ENCODE peak calls at places on chromosome 20, in nine cellular contexts. U, V, E, W, K, I, C, P and A are unnamed samples.

GRCh38 chr20:44067650-44068081 is 119.3 kb downstream of the JPH2 start:
- DNase-seq in K (no peak), V (no peak), I (no peak), C (no peak), U (no peak), P (no peak), W (peak; percentile 33), E (peak; percentile 21), A (no peak)

GRCh38 chr20:53891306-53891894 is 179.0 kb downstream of the BCAS1 start:
- DNase-seq in K (no peak), E (no peak), C (no peak), P (no peak), U (no peak), I (no peak), W (peak; percentile 11), V (peak; percentile 72), A (no peak)

GRCh38 chr20:25289886-25290597 is 42.2 kb downstream of the PYGB start:
- DNase-seq in P (no peak), C (no peak), I (no peak), W (no peak), U (no peak), V (no peak), K (no peak), E (no peak), A (no peak)

GRCh38 chr20:58568441-58568931 is 53.3 kb upstream of the APCDD1L start:
- DNase-seq in I (no peak), E (no peak), U (no peak), W (no peak), K (no peak), C (no peak), V (no peak), P (no peak), A (no peak)

GRCh38 chr20:11718474-11719094 is 199.1 kb upstream of the BTBD3 start:
- DNase-seq in U (no peak), W (no peak), I (no peak), V (no peak), E (no peak), K (no peak), P (no peak), C (no peak), A (no peak)

GRCh38 chr20:62503414-62504178 is 27.8 kb upstream of the GATA5 start:
- DNase-seq in E (no peak), W (no peak), K (no peak), C (no peak), V (no peak), I (no peak), P (no peak), U (no peak), A (no peak)

GRCh38 chr20:3803854-3804253 is 7.7 kb downstream of the CDC25B start:
- DNase-seq in I (no peak), W (no peak), P (no peak), E (no peak), V (no peak), U (no peak), C (no peak), K (no peak), A (no peak)

GRCh38 chr20:64070244-64070993 is 7.4 kb downstream of the TCEA2 start:
- DNase-seq in C (no peak), V (no peak), K (no peak), E (no peak), I (no peak), P (no peak), W (no peak), U (no peak), A (no peak)

GRCh38 chr20:1931830-1932229 is 36.6 kb downstream of the SIRPA start:
- DNase-seq in U (no peak), E (no peak), V (no peak), I (no peak), P (no peak), C (no peak), W (no peak), K (no peak), A (no peak)

GRCh38 chr20:1928154-1928553 is 32.9 kb downstream of the SIRPA start:
- DNase-seq in P (no peak), I (no peak), V (no peak), C (no peak), E (no peak), K (no peak), W (no peak), U (no peak), A (no peak)

GRCh38 chr20:1928782-1929181 is 33.6 kb downstream of the SIRPA start:
- DNase-seq in U (no peak), E (no peak), P (no peak), W (no peak), I (no peak), V (no peak), K (no peak), C (no peak), A (no peak)

GRCh38 chr20:1929460-1929859 is 34.3 kb downstream of the SIRPA start:
- DNase-seq in K (no peak), V (no peak), I (no peak), E (no peak), U (no peak), W (no peak), C (no peak), P (no peak), A (no peak)

DNA sequence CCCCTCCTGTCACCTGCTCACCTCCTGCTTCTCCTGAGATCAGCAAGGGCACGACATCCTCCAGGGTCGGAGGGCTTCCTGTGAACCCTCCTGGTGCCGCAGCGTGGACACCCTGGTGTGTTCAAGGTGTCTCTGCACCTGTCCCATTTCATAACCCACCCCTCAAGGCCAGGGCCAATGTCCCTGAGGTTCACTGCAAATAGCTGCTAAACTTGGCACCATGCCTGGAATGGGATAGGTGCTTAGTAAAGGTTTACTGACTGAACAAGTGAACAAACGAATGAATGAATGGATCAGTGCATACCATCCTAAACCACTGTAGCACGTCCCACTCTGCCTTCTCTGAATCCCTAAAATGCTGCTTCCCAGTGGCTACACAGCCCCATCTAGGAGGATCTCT is 35.0 kb downstream of the SIRPA start:
- DNase-seq in I (no peak), P (no peak), W (no peak), U (no peak), K (no peak), V (no peak), C (peak; percentile 48), E (no peak), A (no peak)
- TF ChIP-seq CTCF in I (no peak), P (no peak), W (no peak), U (no peak), K (no peak), V (no peak), C (no peak), E (no peak), A (no peak)

GRCh38 chr20:2397595-2398145 is 17.0 kb downstream of the TGM6 start:
- DNase-seq in V (no peak), U (no peak), P (no peak), C (no peak), K (no peak), I (no peak), W (no peak), E (no peak), A (no peak)
- TF ChIP-seq CTCF in V (no peak), U (no peak), P (no peak), C (no peak), K (no peak), I (no peak), W (no peak), E (no peak), A (no peak)

GRCh38 chr20:15265910-15266309 is 928.5 kb upstream of the FLRT3 start:
- DNase-seq in C (no peak), E (no peak), V (no peak), W (no peak), I (peak; percentile 17), U (no peak), P (no peak), K (no peak), A (no peak)

DNA sequence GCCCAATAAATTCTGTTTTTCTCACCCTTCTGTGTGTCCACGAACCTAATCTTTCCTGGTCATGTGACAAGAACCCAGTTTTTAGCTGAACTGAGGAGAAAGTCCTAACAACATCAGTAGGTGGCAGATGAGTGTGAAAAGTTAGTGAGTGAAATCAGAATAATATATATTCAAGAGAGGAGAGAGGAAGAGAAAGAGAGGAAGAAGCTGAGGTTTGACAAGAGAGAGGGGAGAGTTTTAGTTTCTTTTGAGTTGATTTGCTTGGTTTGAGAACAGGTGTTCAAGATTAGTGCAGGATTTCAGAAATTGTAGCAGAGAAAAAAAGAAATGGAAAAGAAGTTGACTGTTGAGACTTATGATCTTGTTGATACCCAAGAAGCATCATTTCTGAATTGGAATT is 930.5 kb upstream of the FLRT3 start:
- DNase-seq in V (no peak), U (no peak), I (no peak), W (no peak), K (no peak), C (no peak), E (no peak), P (no peak), A (no peak)
- TF ChIP-seq CTCF in V (no peak), U (no peak), I (no peak), W (no peak), K (no peak), C (no peak), E (no peak), P (no peak), A (no peak)

GRCh38 chr20:60050193-60050960 is 92.2 kb downstream of the CDH26 start:
- DNase-seq in I (peak; percentile 81), P (no peak), C (peak; percentile 63), U (no peak), W (no peak), E (peak; percentile 59), K (peak; percentile 83), V (no peak), A (no peak)
- TF ChIP-seq CTCF in I (peak; percentile 78), P (no peak), C (peak; percentile 27), U (no peak), W (no peak), E (peak; percentile 38), K (peak; percentile 79), V (no peak), A (peak; percentile 59)

DNA sequence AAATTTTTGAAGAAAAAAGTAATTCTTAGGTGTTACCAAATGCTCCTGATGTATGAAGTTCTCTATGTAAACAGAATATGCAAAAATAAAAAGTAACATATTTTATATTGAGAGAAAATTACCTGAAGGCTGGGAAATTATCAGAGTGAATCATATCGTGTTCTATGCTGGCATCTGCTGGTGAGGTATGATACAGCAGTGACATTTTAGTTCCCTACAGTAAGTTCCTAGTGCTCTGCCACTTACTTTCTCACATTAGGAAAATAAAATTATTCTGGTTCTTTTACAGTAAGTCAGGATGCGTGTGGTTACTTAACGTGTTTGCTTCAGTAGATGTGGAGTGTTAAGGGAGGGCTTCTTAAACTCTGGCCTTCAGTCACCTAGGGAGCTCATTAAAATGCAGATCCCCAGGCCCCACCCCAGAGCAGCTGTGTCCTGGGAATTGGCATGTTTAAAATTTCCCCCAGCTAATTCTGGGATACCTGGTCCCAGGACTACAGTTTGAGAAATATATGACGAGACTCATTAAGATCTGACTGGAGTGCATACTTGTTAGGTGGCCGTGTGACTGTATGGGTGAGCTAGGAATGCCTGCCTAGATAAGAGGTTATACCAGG is 3.2 kb downstream of the ACTR5 start:
- DNase-seq in U (no peak), V (peak; percentile 28), W (no peak), E (no peak), P (no peak), I (peak; percentile 63), K (peak; percentile 52), C (peak; percentile 28), A (no peak)
- TF ChIP-seq CTCF in U (peak; percentile 67), V (peak; percentile 65), W (peak; percentile 42), E (peak; percentile 44), P (no peak), I (peak; percentile 75), K (peak; percentile 57), C (peak; percentile 48), A (peak; percentile 81)